ENCODE peak calls at places on chromosomes 11 and 22, in nine cellular contexts. P is pancreas, K is stomach, Q is adrenal gland, M is heart left ventricle, V is WTC11, L is right atrium auricular region, A is PC-9, R is foreskin fibroblast. E is an unnamed sample.
A peak's percentile ranks its signal among the peaks of the same experiment; 100 is the strongest.

GRCh38 chr11:13448876-13449275 is 14.1 kb downstream of the BTBD10 start:
- DNase-seq in P (no peak), K (no peak), Q (peak; percentile 21), M (no peak), V (no peak), L (no peak), A (no peak), R (peak; percentile 14), E (no peak)

GRCh38 chr11:33514079-33514690 is 186.4 kb downstream of the C11orf91 start:
- DNase-seq in P (no peak), K (no peak), Q (no peak), M (no peak), V (no peak), L (no peak), A (no peak), R (no peak), E (no peak)

GRCh38 chr22:47307326-47307725 is 544.9 kb downstream of the TBC1D22A start:
- DNase-seq in P (no peak), K (no peak), Q (no peak), M (peak; percentile 0), V (no peak), L (no peak), A (no peak), R (peak; percentile 78), E (peak; percentile 64)

GRCh38 chr11:2166091-2166851 is 5.3 kb upstream of the INS start:
- DNase-seq in P (peak; percentile 75), K (peak; percentile 46), Q (peak; percentile 35), M (no peak), V (peak; percentile 75), L (no peak), A (no peak), R (peak; percentile 37), E (no peak)

GRCh38 chr11:8241373-8242112 is 22.1 kb downstream of the LMO1 start:
- DNase-seq in P (no peak), K (no peak), Q (no peak), M (no peak), V (no peak), L (no peak), A (no peak), R (no peak), E (no peak)

GRCh38 chr22:43110444-43110926 is at the start of gene BIK:
- DNase-seq in P (peak; percentile 78), K (peak; percentile 68), Q (peak; percentile 56), M (no peak), V (peak; percentile 74), L (no peak), A (no peak), R (peak; percentile 61), E (no peak)

GRCh38 chr11:72553748-72554147 is 119.4 kb upstream of the CLPB start:
- DNase-seq in P (no peak), K (no peak), Q (no peak), M (no peak), V (peak; percentile 73), L (peak; percentile 50), A (no peak), R (no peak), E (no peak)

GRCh38 chr11:68667511-68668253 is 16.7 kb upstream of the GAL start:
- DNase-seq in P (no peak), K (no peak), Q (no peak), M (no peak), V (no peak), L (no peak), A (peak; percentile 19), R (peak; percentile 49), E (no peak)

GRCh38 chr11:78110351-78110750 is 29.1 kb downstream of the ALG8 start:
- DNase-seq in P (no peak), K (no peak), Q (no peak), M (no peak), V (no peak), L (no peak), A (no peak), R (no peak), E (no peak)

GRCh38 chr11:120027546-120028180 is 110.2 kb downstream of the TRIM29 start:
- DNase-seq in P (no peak), K (no peak), Q (no peak), M (no peak), V (no peak), L (peak; percentile 53), A (no peak), R (no peak), E (peak; percentile 42)

GRCh38 chr22:41469218-41469851 is 418 bp downstream of the ACO2 start:
- DNase-seq in P (no peak), K (peak; percentile 54), Q (no peak), M (peak; percentile 44), V (peak; percentile 34), L (no peak), A (peak; percentile 52), R (no peak), E (no peak)

GRCh38 chr11:117828641-117829368 is 4.3 kb upstream of the FXYD2 start:
- DNase-seq in P (peak; percentile 71), K (peak; percentile 42), Q (no peak), M (peak; percentile 52), V (no peak), L (peak; percentile 84), A (no peak), R (peak; percentile 68), E (no peak)

GRCh38 chr11:69541501-69542313 is 60.2 kb downstream of the LINC01488 start:
- DNase-seq in P (no peak), K (no peak), Q (no peak), M (no peak), V (no peak), L (no peak), A (no peak), R (peak; percentile 54), E (no peak)

GRCh38 chr22:25488244-25489020 is 76.0 kb upstream of the GRK3 start:
- DNase-seq in P (peak; percentile 89), K (peak; percentile 86), Q (peak; percentile 84), M (peak; percentile 68), V (no peak), L (no peak), A (no peak), R (peak; percentile 89), E (peak; percentile 89)

GRCh38 chr11:115067471-115067870 is 389.1 kb downstream of the NXPE2 start:
- DNase-seq in P (no peak), K (no peak), Q (no peak), M (no peak), V (no peak), L (no peak), A (no peak), R (no peak), E (no peak)
- TF ChIP-seq CTCF in P (no peak), K (no peak), Q (no peak), M (no peak), V (no peak), L (no peak), A (no peak), R (no peak), E (no peak)

GRCh38 chr22:38572065-38572464 is 2.1 kb upstream of the DMC1 start:
- DNase-seq in P (no peak), K (no peak), Q (no peak), M (peak; percentile 32), V (no peak), L (no peak), A (peak; percentile 54), R (peak; percentile 77), E (no peak)

GRCh38 chr22:38569972-38570840 is at the start of gene DMC1:
- DNase-seq in P (peak; percentile 96), K (peak; percentile 95), Q (peak; percentile 87), M (peak; percentile 95), V (peak; percentile 97), L (peak; percentile 88), A (peak; percentile 77), R (peak; percentile 94), E (peak; percentile 93)

GRCh38 chr22:38567531-38568245 is 2.3 kb downstream of the DMC1 start:
- DNase-seq in P (no peak), K (no peak), Q (no peak), M (no peak), V (no peak), L (no peak), A (no peak), R (no peak), E (no peak)

GRCh38 chr22:38569181-38569971 is 607 bp downstream of the DMC1 start:
- DNase-seq in P (peak; percentile 58), K (no peak), Q (no peak), M (peak; percentile 9), V (peak; percentile 43), L (no peak), A (no peak), R (peak; percentile 23), E (no peak)

DNA sequence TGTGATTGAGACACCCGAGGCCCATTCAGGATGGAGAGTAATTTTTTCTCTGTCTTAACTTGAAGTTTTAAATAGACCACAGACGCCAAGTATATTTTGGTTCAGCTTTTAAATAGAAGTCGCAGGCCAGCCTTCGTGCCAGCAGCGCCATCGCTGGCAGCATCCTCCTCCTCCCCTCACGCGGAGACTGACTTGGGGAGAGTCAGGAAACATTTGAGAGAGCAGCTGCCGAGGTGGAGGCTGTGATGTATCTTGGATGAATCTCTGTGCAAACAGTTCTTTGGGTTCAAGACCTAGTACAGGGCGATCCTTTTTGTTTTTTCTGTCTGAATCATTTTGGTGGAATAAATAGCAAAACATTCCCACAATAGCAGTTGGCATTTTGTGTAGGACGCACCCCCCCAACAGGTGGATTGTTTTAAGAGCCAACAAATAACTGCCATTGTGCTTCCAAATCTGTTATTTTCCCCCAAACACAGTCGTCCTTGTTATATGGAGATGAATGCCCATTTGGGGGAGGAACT is 920 bp upstream of the DMC1 start:
- DNase-seq in P (peak; percentile 41), K (peak; percentile 31), Q (peak; percentile 27), M (peak; percentile 45), V (peak; percentile 48), L (no peak), A (no peak), R (peak; percentile 68), E (no peak)
- TF ChIP-seq CTCF in P (no peak), K (no peak), Q (no peak), M (peak; percentile 2), V (no peak), L (no peak), A (no peak), R (no peak), E (peak; percentile 23)

DNA sequence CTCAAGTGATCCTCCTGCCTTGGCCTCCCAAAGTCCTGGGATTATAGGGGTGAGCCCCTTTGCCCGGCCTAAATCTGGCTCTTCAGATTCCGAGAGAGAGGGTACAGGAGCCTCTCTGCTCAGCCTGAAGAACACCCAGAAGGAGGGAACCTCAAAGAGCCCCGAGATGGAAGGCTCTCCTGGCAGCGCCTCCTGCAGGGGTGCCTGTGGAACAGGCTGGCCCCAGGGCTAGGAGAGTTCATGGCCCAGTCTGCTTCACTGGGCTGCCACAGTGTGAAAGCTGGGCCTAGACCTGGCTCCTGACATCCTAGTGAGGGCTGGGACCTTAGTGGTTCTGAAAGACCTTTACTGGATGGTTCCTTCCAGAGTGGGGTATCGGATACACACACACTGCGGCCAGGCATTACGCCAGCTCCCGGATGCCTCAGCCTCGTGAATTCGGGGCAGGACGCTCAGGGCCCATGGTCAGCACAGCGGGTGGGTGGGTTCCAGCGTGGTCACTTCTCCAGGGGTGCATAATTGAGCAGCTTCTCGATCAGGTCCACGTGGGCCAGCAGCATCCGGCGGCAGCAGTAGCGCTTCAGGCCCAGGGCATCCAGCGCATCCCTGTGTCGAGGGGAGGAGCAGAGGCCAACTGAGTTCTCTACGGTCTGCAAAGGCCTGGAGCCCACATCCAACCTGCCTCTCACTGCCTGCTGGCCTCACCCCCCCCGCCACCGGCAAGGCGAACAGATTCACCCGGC is 2.3 kb downstream of the POLR2L start:
- DNase-seq in P (no peak), K (no peak), Q (peak; percentile 28), M (no peak), V (no peak), L (no peak), A (no peak), R (peak; percentile 63), E (no peak)
- TF ChIP-seq CTCF in P (no peak), K (no peak), Q (no peak), M (no peak), V (no peak), L (no peak), A (peak; percentile 34), R (peak; percentile 32), E (peak; percentile 39)

GRCh38 chr11:31943056-31943780 is 132.1 kb upstream of the PAX6 start:
- DNase-seq in P (no peak), K (no peak), Q (no peak), M (no peak), V (no peak), L (no peak), A (no peak), R (no peak), E (no peak)
- TF ChIP-seq CTCF in P (no peak), K (no peak), Q (no peak), M (no peak), V (no peak), L (no peak), A (no peak), R (no peak), E (no peak)